ENCODE peak calls at places on chromosomes 1 and 21, in five cellular contexts. K, X, B, E and J are unnamed samples.

GRCh38 chr1:195415584-195415983 is 1192.7 kb downstream of the KCNT2 start:
- DNase-seq in K (no peak), X (no peak), B (no peak), E (no peak), J (no peak)

GRCh38 chr1:231407537-231408396 is 14.3 kb downstream of the EGLN1 start:
- DNase-seq in K (no peak), X (no peak), B (no peak), E (peak), J (no peak)

GRCh38 chr1:66778266-66778665 is 22.8 kb downstream of the INSL5 start:
- DNase-seq in K (no peak), X (peak), B (no peak), E (no peak), J (no peak)

GRCh38 chr21:31128234-31128633 is 90.0 kb upstream of the KRTAP19-8 start:
- DNase-seq in K (no peak), X (no peak), B (no peak), E (no peak), J (no peak)

GRCh38 chr1:12446593-12446992 is 171.4 kb downstream of the DHRS3 start:
- DNase-seq in K (no peak), X (no peak), B (no peak), E (no peak), J (no peak)

GRCh38 chr21:32749662-32750061 is 21.8 kb upstream of the SYNJ1 start:
- DNase-seq in K (no peak), X (no peak), B (no peak), E (no peak), J (no peak)

GRCh38 chr1:17119744-17120482 is 662 bp upstream of the PADI2 start:
- DNase-seq in K (peak), X (no peak), B (no peak), E (no peak), J (no peak)

GRCh38 chr1:10107985-10108663 is 75.4 kb downstream of the UBE4B start:
- DNase-seq in K (no peak), X (no peak), B (no peak), E (peak), J (peak)

GRCh38 chr1:17045140-17045539 is 8.7 kb downstream of the SDHB start:
- DNase-seq in K (no peak), X (no peak), B (no peak), E (no peak), J (no peak)

GRCh38 chr1:235317179-235317578 is 10.8 kb downstream of the ARID4B start:
- DNase-seq in K (no peak), X (no peak), B (no peak), E (peak), J (no peak)

GRCh38 chr1:9766759-9767442 is 56.9 kb downstream of the CLSTN1 start:
- DNase-seq in K (no peak), X (no peak), B (no peak), E (peak), J (no peak)

GRCh38 chr1:183543619-183544204 is 46.5 kb downstream of the NCF2 start:
- DNase-seq in K (no peak), X (peak), B (no peak), E (peak), J (peak)

GRCh38 chr1:116019653-116020253 is 43.4 kb downstream of the SLC22A15 start:
- DNase-seq in K (no peak), X (no peak), B (no peak), E (no peak), J (no peak)

GRCh38 chr1:25805863-25806225 is 5.9 kb downstream of the SELENON start:
- DNase-seq in K (no peak), X (no peak), B (peak), E (peak), J (peak)

GRCh38 chr21:26388731-26389231 is 184.3 kb downstream of the CYYR1 start:
- DNase-seq in K (no peak), X (no peak), B (no peak), E (peak), J (peak)

GRCh38 chr1:212225416-212225815 is 59.8 kb upstream of the PPP2R5A start:
- DNase-seq in K (no peak), X (no peak), B (no peak), E (no peak), J (no peak)

GRCh38 chr1:99279525-99279924 is 15.2 kb downstream of the PLPPR4 start:
- DNase-seq in K (no peak), X (no peak), B (no peak), E (no peak), J (peak)

GRCh38 chr1:114828251-114828650 is 26.4 kb upstream of the SYCP1 start:
- DNase-seq in K (no peak), X (no peak), B (no peak), E (no peak), J (no peak)

GRCh38 chr1:111907321-111907720 is 82.1 kb downstream of the KCND3 start:
- DNase-seq in K (no peak), X (no peak), B (no peak), E (no peak), J (no peak)

GRCh38 chr1:8169364-8170058 is 143.4 kb upstream of the ERRFI1 start:
- DNase-seq in K (no peak), X (no peak), B (no peak), E (peak), J (peak)

GRCh38 chr1:37234941-37235418 is 200.7 kb upstream of the GRIK3 start:
- DNase-seq in K (no peak), X (no peak), B (no peak), E (no peak), J (no peak)

GRCh38 chr1:59814901-59815825 is at the start of gene HOOK1:
- DNase-seq in K (peak), X (peak), B (no peak), E (no peak), J (peak)

GRCh38 chr1:182066934-182067333 is 5.4 kb upstream of the ZNF648 start:
- DNase-seq in K (no peak), X (no peak), B (no peak), E (no peak), J (no peak)

GRCh38 chr1:234758851-234759250 is 148.9 kb upstream of the IRF2BP2 start:
- DNase-seq in K (no peak), X (no peak), B (no peak), E (no peak), J (no peak)

GRCh38 chr1:235671992-235672391 is 22.4 kb upstream of the GNG4 start:
- DNase-seq in K (no peak), X (no peak), B (no peak), E (no peak), J (no peak)